ENCODE peak calls at places on chromosomes 13 and 19, in ten cellular contexts. O is GM12864, U is choroid plexus epithelial cell, P is GM23248, C is fibroblast of pulmonary artery, D is Caco-2, M is BE2C, X is heart left ventricle, K is mucosa of descending colon, W is HepG2. B is an unnamed sample.

GRCh38 chr13:46553521-46553885 is 533 bp downstream of the LRCH1 start:
- DNase-seq in O (no peak), U (no peak), P (no peak), C (no peak), D (peak; percentile 43), M (peak; percentile 18), X (no peak), K (no peak), W (no peak), B (no peak)

GRCh38 chr13:106318941-106319411 is 216.5 kb downstream of the EFNB2 start:
- DNase-seq in O (no peak), U (peak; percentile 98), P (peak; percentile 91), C (peak; percentile 97), D (peak; percentile 21), M (no peak), X (no peak), K (no peak), W (no peak), B (peak; percentile 90)

GRCh38 chr13:112260108-112261055 is 115.8 kb upstream of the SPACA7 start:
- DNase-seq in O (no peak), U (no peak), P (no peak), C (no peak), D (no peak), M (no peak), X (no peak), K (no peak), W (no peak), B (no peak)

GRCh38 chr19:41367848-41368301 is 3.9 kb upstream of the B9D2 start:
- DNase-seq in O (no peak), U (peak; percentile 88), P (peak; percentile 94), C (peak; percentile 89), D (no peak), M (no peak), X (no peak), K (no peak), W (no peak), B (peak; percentile 83)

GRCh38 chr13:87536499-87536898 is 134.7 kb upstream of the SLITRK5 start:
- DNase-seq in O (no peak), U (peak; percentile 0), P (no peak), C (no peak), D (no peak), M (no peak), X (no peak), K (no peak), W (no peak), B (no peak)

GRCh38 chr13:30065181-30065580 is 214.8 kb upstream of the UBL3 start:
- DNase-seq in O (no peak), U (no peak), P (peak; percentile 16), C (no peak), D (no peak), M (no peak), X (no peak), K (no peak), W (no peak), B (no peak)

GRCh38 chr19:7211191-7211988 is 82.8 kb downstream of the INSR start:
- DNase-seq in O (no peak), U (peak; percentile 78), P (no peak), C (peak; percentile 87), D (no peak), M (no peak), X (peak; percentile 72), K (no peak), W (no peak), B (no peak)

GRCh38 chr19:5545984-5546383 is 21.8 kb downstream of the TINCR start:
- DNase-seq in O (no peak), U (no peak), P (peak; percentile 23), C (no peak), D (no peak), M (no peak), X (no peak), K (no peak), W (no peak), B (no peak)

GRCh38 chr13:43694265-43694664 is 92.5 kb downstream of the ENOX1 start:
- DNase-seq in O (no peak), U (no peak), P (no peak), C (no peak), D (no peak), M (no peak), X (no peak), K (no peak), W (no peak), B (no peak)

GRCh38 chr13:23456437-23456836 is 22.9 kb upstream of the SACS start:
- DNase-seq in O (no peak), U (no peak), P (no peak), C (no peak), D (no peak), M (no peak), X (no peak), K (no peak), W (no peak), B (no peak)

GRCh38 chr19:35000647-35001501 is 751 bp downstream of the GRAMD1A start:
- DNase-seq in O (no peak), U (peak; percentile 57), P (peak; percentile 62), C (peak; percentile 50), D (peak; percentile 58), M (peak; percentile 33), X (peak; percentile 51), K (peak; percentile 82), W (peak; percentile 59), B (peak; percentile 55)

GRCh38 chr19:35076026-35076370 is 34.5 kb downstream of the HPN start:
- DNase-seq in O (no peak), U (no peak), P (no peak), C (no peak), D (no peak), M (no peak), X (no peak), K (no peak), W (no peak), B (no peak)

GRCh38 chr19:33195711-33196347 is 1.7 kb downstream of the LRP3 start:
- DNase-seq in O (no peak), U (no peak), P (no peak), C (no peak), D (no peak), M (no peak), X (peak; percentile 26), K (peak; percentile 46), W (no peak), B (no peak)
- H3K4me3 ChIP-seq in O (no peak overlapping the region), U (peak overlapping the region; percentile 60), P (peak overlapping the region; percentile 78), C (peak overlapping the region; percentile 63), D (peak overlapping the region; percentile 50), M (peak overlapping the region; percentile 71), X (peak overlapping the region; percentile 64), K (no peak overlapping the region), W (peak overlapping the region; percentile 78), B (peak overlapping the region; percentile 62)

DNA sequence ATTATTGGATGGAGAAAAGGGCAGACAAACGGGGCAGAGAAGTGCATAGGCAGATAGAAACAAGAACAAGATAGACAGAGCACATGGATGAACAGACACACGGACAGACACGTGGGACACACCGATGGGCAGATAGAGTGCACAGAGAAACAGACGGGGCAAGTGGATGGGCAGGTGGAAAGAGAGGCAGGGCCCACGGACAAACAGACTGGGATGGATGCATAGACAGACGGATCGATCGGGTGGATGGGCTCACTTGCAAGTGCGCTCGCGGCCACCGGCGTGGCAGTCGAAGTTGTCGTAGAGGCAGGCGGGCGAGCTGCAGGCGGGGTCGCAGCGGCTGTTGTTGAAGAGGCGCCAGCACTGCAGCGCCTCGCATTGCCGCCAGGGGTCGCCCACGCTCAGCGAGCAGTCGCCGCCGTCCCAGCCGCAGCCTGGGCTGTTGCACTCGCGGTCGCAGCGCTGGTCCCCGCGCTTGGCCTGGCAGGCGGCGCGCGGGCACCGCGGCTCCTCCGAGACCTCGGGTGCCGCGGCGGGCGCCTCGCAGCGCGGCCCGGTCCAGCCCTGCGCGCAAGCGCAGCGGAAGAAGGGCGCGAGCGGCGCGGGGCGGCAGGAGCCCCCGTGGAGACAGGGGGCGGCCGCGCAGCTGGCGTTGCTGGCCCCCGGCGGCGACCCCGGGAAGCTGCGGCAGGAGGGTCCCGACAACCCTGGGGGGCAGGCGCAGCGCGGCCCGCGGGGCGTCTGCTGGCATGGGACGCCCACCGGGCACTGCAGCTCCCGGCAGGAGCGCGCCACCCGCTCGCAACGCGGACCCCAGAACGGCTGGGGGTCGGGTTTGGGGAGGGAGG is 23.3 kb downstream of the NOTCH3 start:
- DNase-seq in O (no peak), U (peak; percentile 70), P (peak; percentile 89), C (peak; percentile 76), D (peak; percentile 66), M (peak; percentile 90), X (peak; percentile 83), K (peak; percentile 79), W (peak; percentile 54), B (peak; percentile 59)
- H3K4me3 ChIP-seq in O (no peak overlapping the region), U (peak overlapping the region; percentile 28), P (peak overlapping the region; percentile 22), C (no peak overlapping the region), D (no peak overlapping the region), M (peak overlapping the region; percentile 45), X (peak overlapping the region; percentile 37), K (no peak overlapping the region), W (peak overlapping the region; percentile 63), B (no peak overlapping the region)

DNA sequence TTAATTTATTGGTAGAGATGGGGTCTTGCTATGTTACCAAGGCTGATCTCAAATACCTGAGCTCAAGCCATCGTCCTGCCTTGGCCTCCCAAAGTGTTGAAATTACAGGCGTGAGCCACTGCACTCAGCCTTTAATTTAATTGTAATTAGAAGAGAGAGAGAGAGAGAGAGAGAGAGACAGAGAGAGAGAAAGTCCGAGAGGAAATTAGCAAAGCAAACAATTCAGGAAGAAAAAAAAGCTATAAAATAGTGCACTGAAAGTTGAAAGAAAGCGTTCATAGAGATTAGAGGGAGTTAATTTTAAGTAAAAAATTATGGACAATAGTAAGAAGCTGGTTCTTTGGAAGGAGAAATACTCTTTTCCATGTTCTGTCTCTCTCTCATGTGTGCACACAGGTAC is 7.0 kb downstream of the GPR32 start:
- DNase-seq in O (no peak), U (no peak), P (no peak), C (no peak), D (no peak), M (no peak), X (no peak), K (no peak), W (no peak), B (no peak)
- H3K4me3 ChIP-seq in O (no peak overlapping the region), U (no peak overlapping the region), P (no peak overlapping the region), C (no peak overlapping the region), D (no peak overlapping the region), M (no peak overlapping the region), X (no peak overlapping the region), K (no peak overlapping the region), W (no peak overlapping the region), B (no peak overlapping the region)

GRCh38 chr19:2454199-2454961 is 2.4 kb downstream of the LMNB2 start:
- DNase-seq in O (no peak), U (no peak), P (no peak), C (no peak), D (no peak), M (no peak), X (no peak), K (no peak), W (no peak), B (no peak)

GRCh38 chr19:2454962-2455409 is 1.8 kb downstream of the LMNB2 start:
- DNase-seq in O (no peak), U (no peak), P (no peak), C (no peak), D (no peak), M (no peak), X (no peak), K (no peak), W (no peak), B (no peak)

GRCh38 chr19:2451741-2452140 is 5.0 kb downstream of the LMNB2 start:
- DNase-seq in O (no peak), U (no peak), P (no peak), C (no peak), D (no peak), M (no peak), X (no peak), K (no peak), W (no peak), B (no peak)

GRCh38 chr19:2455481-2456300 is 1.1 kb downstream of the LMNB2 start:
- DNase-seq in O (no peak), U (peak; percentile 21), P (peak; percentile 62), C (no peak), D (peak; percentile 36), M (peak; percentile 44), X (peak; percentile 51), K (peak; percentile 82), W (no peak), B (peak; percentile 66)

GRCh38 chr19:2453431-2454025 is 3.2 kb downstream of the LMNB2 start:
- DNase-seq in O (no peak), U (no peak), P (no peak), C (no peak), D (no peak), M (no peak), X (no peak), K (no peak), W (no peak), B (no peak)
- H3K4me3 ChIP-seq in O (peak overlapping the region; percentile 5), U (no peak overlapping the region), P (no peak overlapping the region), C (no peak overlapping the region), D (no peak overlapping the region), M (no peak overlapping the region), X (no peak overlapping the region), K (no peak overlapping the region), W (no peak overlapping the region), B (no peak overlapping the region)